ENCODE peak calls at places on chromosomes 4 and X, in nine cellular contexts. One of them, this sample, is unnamed.

GRCh38 chrX:9555354-9555753 is 90.5 kb downstream of the TBL1X start:
- DNase-seq in A549: no peak
- DNase-seq in lower leg skin: no peak
- DNase-seq in cardiac fibroblast: peak
- DNase-seq in nephron progenitor cell: no peak
- DNase-seq in AG04450: no peak
- DNase-seq in glutamatergic neuron: no peak
- DNase-seq in astrocyte: no peak
- DNase-seq in left lung: no peak
- DNase-seq in this sample: no peak

GRCh38 chrX:5681159-5681558 is 547.5 kb downstream of the NLGN4X start:
- DNase-seq in A549: no peak
- DNase-seq in lower leg skin: no peak
- DNase-seq in cardiac fibroblast: no peak
- DNase-seq in nephron progenitor cell: no peak
- DNase-seq in AG04450: no peak
- DNase-seq in glutamatergic neuron: no peak
- DNase-seq in astrocyte: peak
- DNase-seq in left lung: no peak
- DNase-seq in this sample: no peak

GRCh38 chr4:37389967-37390580 is 145.5 kb downstream of the NWD2 start:
- DNase-seq in A549: peak
- DNase-seq in lower leg skin: no peak
- DNase-seq in cardiac fibroblast: peak
- DNase-seq in nephron progenitor cell: peak
- DNase-seq in AG04450: no peak
- DNase-seq in glutamatergic neuron: no peak
- DNase-seq in astrocyte: peak
- DNase-seq in left lung: no peak
- DNase-seq in this sample: no peak

GRCh38 chrX:95628796-95629195 is 1055.8 kb upstream of the DIAPH2 start:
- DNase-seq in A549: no peak
- DNase-seq in lower leg skin: no peak
- DNase-seq in cardiac fibroblast: no peak
- DNase-seq in nephron progenitor cell: no peak
- DNase-seq in AG04450: no peak
- DNase-seq in glutamatergic neuron: no peak
- DNase-seq in astrocyte: no peak
- DNase-seq in left lung: no peak
- DNase-seq in this sample: no peak

GRCh38 chr4:81486502-81486901 is 14.8 kb upstream of the RASGEF1B start:
- DNase-seq in A549: no peak
- DNase-seq in lower leg skin: no peak
- DNase-seq in cardiac fibroblast: no peak
- DNase-seq in nephron progenitor cell: no peak
- DNase-seq in AG04450: no peak
- DNase-seq in glutamatergic neuron: no peak
- DNase-seq in astrocyte: no peak
- DNase-seq in left lung: no peak
- DNase-seq in this sample: no peak

GRCh38 chr4:170395773-170396172 is 306.0 kb upstream of the AADAT start:
- DNase-seq in A549: no peak
- DNase-seq in lower leg skin: no peak
- DNase-seq in cardiac fibroblast: no peak
- DNase-seq in nephron progenitor cell: no peak
- DNase-seq in AG04450: no peak
- DNase-seq in glutamatergic neuron: no peak
- DNase-seq in astrocyte: no peak
- DNase-seq in left lung: no peak
- DNase-seq in this sample: no peak

GRCh38 chrX:1391370-1391706 is 575 bp downstream of the SLC25A6 start:
- DNase-seq in A549: peak
- DNase-seq in lower leg skin: peak
- DNase-seq in cardiac fibroblast: no peak
- DNase-seq in nephron progenitor cell: peak
- DNase-seq in AG04450: no peak
- DNase-seq in glutamatergic neuron: peak
- DNase-seq in astrocyte: no peak
- DNase-seq in left lung: no peak
- DNase-seq in this sample: peak

GRCh38 chr4:151486166-151486565 is 77.2 kb downstream of the FHIP1A start:
- DNase-seq in A549: no peak
- DNase-seq in lower leg skin: no peak
- DNase-seq in cardiac fibroblast: peak
- DNase-seq in nephron progenitor cell: no peak
- DNase-seq in AG04450: no peak
- DNase-seq in glutamatergic neuron: no peak
- DNase-seq in astrocyte: peak
- DNase-seq in left lung: no peak
- DNase-seq in this sample: no peak

GRCh38 chrX:139720979-139721378 is 13.0 kb upstream of the MCF2 start:
- DNase-seq in A549: no peak
- DNase-seq in lower leg skin: no peak
- DNase-seq in cardiac fibroblast: no peak
- DNase-seq in nephron progenitor cell: no peak
- DNase-seq in AG04450: no peak
- DNase-seq in glutamatergic neuron: no peak
- DNase-seq in astrocyte: no peak
- DNase-seq in left lung: no peak
- DNase-seq in this sample: no peak

GRCh38 chrX:118694628-118695027 is 32.8 kb upstream of the IL13RA1 start:
- DNase-seq in A549: no peak
- DNase-seq in lower leg skin: no peak
- DNase-seq in cardiac fibroblast: peak
- DNase-seq in nephron progenitor cell: no peak
- DNase-seq in AG04450: no peak
- DNase-seq in glutamatergic neuron: no peak
- DNase-seq in astrocyte: no peak
- DNase-seq in left lung: no peak
- DNase-seq in this sample: no peak

GRCh38 chr4:104490096-104490769 is 4.5 kb downstream of the CXXC4 start:
- DNase-seq in A549: peak
- DNase-seq in lower leg skin: no peak
- DNase-seq in cardiac fibroblast: no peak
- DNase-seq in nephron progenitor cell: no peak
- DNase-seq in AG04450: no peak
- DNase-seq in glutamatergic neuron: no peak
- DNase-seq in astrocyte: peak
- DNase-seq in left lung: peak
- DNase-seq in this sample: no peak

DNA sequence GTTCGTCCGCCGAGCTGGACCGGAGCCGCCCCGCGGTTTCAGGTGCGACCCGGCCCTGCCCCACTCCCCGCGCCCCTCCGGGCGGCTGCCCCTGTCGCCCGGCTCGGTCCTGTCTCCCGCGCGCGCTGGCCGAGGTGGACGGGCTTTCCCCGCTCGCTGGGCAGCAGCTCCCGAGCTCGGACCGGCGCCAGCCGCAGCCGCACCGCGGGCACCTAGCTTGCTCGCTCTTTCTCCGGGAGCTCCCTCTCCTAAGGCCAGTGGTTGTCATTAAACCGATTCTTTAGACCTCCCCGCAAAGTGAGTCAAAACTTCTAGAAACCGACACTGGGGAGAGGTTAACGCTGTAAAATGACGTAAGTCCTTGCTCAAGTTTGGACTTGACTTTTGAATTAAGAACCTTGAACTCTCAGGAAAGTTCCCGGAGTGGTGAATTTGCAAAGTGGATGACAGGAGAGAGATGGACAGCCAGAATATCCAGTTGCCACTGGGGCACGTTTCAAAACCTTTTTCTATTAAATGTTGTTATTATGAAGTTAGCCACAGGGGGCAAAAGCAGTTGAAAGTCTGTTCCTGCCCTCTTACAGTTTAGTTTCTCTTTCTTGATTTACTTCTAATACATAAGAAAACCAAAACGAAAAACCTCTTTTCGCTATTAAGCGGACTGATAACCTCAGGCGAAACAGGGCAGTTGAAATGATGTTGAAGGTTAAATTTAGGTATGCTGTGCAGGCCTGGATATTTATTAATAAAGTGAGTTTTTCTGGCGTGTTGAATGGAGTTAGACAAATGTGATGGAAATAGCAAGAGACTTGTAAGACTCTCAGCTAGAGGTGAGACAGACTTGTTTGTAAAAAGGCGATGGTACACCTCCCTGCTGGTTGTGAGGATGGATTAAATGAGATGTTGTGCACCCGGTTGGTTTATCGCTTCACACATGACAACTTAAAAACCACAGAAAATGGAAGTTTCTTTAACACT is 846 bp downstream of the PI4K2B start:
- DNase-seq in A549: peak
- DNase-seq in lower leg skin: peak
- DNase-seq in cardiac fibroblast: peak
- DNase-seq in nephron progenitor cell: peak
- DNase-seq in AG04450: peak
- DNase-seq in glutamatergic neuron: peak
- DNase-seq in astrocyte: peak
- DNase-seq in left lung: peak
- DNase-seq in this sample: peak
- TF ChIP-seq CTCF in A549: peak
- TF ChIP-seq CTCF in lower leg skin: no peak
- TF ChIP-seq CTCF in cardiac fibroblast: peak
- TF ChIP-seq CTCF in nephron progenitor cell: peak
- TF ChIP-seq CTCF in AG04450: peak
- TF ChIP-seq CTCF in glutamatergic neuron: peak
- TF ChIP-seq CTCF in astrocyte: peak
- TF ChIP-seq CTCF in left lung: no peak
- TF ChIP-seq CTCF in this sample: peak

GRCh38 chrX:70437921-70438665 is 6.5 kb upstream of the DLG3 start:
- DNase-seq in A549: no peak
- DNase-seq in lower leg skin: no peak
- DNase-seq in cardiac fibroblast: peak
- DNase-seq in nephron progenitor cell: no peak
- DNase-seq in AG04450: no peak
- DNase-seq in glutamatergic neuron: no peak
- DNase-seq in astrocyte: no peak
- DNase-seq in left lung: no peak
- DNase-seq in this sample: no peak

GRCh38 chrX:70434352-70434866 is 10.2 kb upstream of the DLG3 start:
- DNase-seq in A549: peak
- DNase-seq in lower leg skin: peak
- DNase-seq in cardiac fibroblast: peak
- DNase-seq in nephron progenitor cell: peak
- DNase-seq in AG04450: peak
- DNase-seq in glutamatergic neuron: peak
- DNase-seq in astrocyte: peak
- DNase-seq in left lung: peak
- DNase-seq in this sample: peak

GRCh38 chrX:70434914-70435586 is 9.6 kb upstream of the DLG3 start:
- DNase-seq in A549: no peak
- DNase-seq in lower leg skin: peak
- DNase-seq in cardiac fibroblast: peak
- DNase-seq in nephron progenitor cell: no peak
- DNase-seq in AG04450: no peak
- DNase-seq in glutamatergic neuron: no peak
- DNase-seq in astrocyte: peak
- DNase-seq in left lung: no peak
- DNase-seq in this sample: no peak

GRCh38 chrX:70437011-70437410 is 7.6 kb upstream of the DLG3 start:
- DNase-seq in A549: no peak
- DNase-seq in lower leg skin: no peak
- DNase-seq in cardiac fibroblast: peak
- DNase-seq in nephron progenitor cell: no peak
- DNase-seq in AG04450: no peak
- DNase-seq in glutamatergic neuron: no peak
- DNase-seq in astrocyte: no peak
- DNase-seq in left lung: no peak
- DNase-seq in this sample: no peak

GRCh38 chrX:70436380-70436779 is 8.3 kb upstream of the DLG3 start:
- DNase-seq in A549: no peak
- DNase-seq in lower leg skin: no peak
- DNase-seq in cardiac fibroblast: peak
- DNase-seq in nephron progenitor cell: peak
- DNase-seq in AG04450: no peak
- DNase-seq in glutamatergic neuron: peak
- DNase-seq in astrocyte: no peak
- DNase-seq in left lung: no peak
- DNase-seq in this sample: no peak
- TF ChIP-seq CTCF in A549: no peak
- TF ChIP-seq CTCF in lower leg skin: no peak
- TF ChIP-seq CTCF in cardiac fibroblast: peak
- TF ChIP-seq CTCF in nephron progenitor cell: peak
- TF ChIP-seq CTCF in AG04450: no peak
- TF ChIP-seq CTCF in glutamatergic neuron: no peak
- TF ChIP-seq CTCF in astrocyte: no peak
- TF ChIP-seq CTCF in left lung: no peak
- TF ChIP-seq CTCF in this sample: peak

DNA sequence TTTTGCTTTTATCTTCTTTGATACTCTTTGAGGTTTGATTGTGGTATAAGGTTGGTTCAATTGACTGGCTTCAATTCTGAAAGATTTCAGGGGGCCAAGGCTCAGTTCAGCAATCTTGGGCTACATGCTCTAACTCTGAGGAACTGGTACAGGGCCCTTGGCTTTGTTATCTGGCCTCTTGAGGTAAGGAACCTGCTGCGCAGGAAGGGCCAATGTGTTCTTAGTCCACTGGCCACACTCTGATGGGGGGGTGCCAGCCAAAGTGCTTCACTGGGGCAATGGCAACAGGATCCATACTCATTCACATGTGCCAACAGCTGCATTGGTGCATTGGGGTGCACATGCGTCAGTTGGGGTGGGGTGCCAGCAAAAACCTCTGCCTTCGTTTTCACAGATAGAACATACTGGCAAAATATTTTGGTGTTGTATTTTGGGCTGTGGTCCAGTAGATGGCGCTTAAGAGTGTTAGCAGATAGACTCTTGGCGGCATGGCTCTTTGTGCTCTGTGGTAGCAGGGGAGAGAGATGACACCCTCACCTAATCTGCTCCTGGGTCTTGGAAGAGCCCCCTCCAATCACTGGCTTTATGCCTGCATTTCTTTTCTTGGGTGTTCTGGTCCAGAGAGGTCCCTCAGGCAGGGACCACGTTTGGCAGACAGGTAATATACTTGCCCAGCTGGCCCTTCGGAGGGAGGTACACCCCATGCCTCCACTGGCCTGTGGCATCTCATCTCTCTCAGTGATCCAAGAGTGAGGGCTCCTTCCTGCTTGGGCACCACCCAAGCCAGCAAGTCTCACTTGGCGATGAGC is 42.9 kb downstream of the NDST3 start:
- DNase-seq in A549: peak
- DNase-seq in lower leg skin: no peak
- DNase-seq in cardiac fibroblast: peak
- DNase-seq in nephron progenitor cell: no peak
- DNase-seq in AG04450: no peak
- DNase-seq in glutamatergic neuron: no peak
- DNase-seq in astrocyte: peak
- DNase-seq in left lung: no peak
- DNase-seq in this sample: no peak
- TF ChIP-seq CTCF in A549: peak
- TF ChIP-seq CTCF in lower leg skin: no peak
- TF ChIP-seq CTCF in cardiac fibroblast: peak
- TF ChIP-seq CTCF in nephron progenitor cell: peak
- TF ChIP-seq CTCF in AG04450: peak
- TF ChIP-seq CTCF in glutamatergic neuron: peak
- TF ChIP-seq CTCF in astrocyte: peak
- TF ChIP-seq CTCF in left lung: no peak
- TF ChIP-seq CTCF in this sample: peak

DNA sequence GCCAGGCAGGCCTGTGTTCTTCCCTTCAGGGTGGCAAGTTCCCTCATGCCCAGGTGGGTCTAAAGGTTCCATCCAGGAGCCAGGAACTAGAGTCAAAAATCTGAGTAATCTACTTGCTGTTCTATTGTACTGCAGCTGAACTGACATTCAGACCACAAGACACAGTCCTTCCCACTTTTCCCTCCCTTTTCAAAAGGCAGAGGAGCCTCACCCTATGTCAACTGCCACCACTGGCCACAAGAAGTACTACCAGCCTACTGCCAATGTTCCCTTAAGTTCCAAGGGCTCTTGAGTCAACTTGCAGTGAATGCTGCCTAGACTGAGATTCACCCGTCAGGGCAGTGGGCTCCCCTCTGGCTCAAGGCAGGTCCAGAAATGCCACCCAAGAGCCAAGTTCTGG is 133.5 kb downstream of the FAM47B start:
- DNase-seq in A549: no peak
- DNase-seq in lower leg skin: no peak
- DNase-seq in cardiac fibroblast: no peak
- DNase-seq in nephron progenitor cell: no peak
- DNase-seq in AG04450: no peak
- DNase-seq in glutamatergic neuron: no peak
- DNase-seq in astrocyte: no peak
- DNase-seq in left lung: no peak
- DNase-seq in this sample: no peak
- TF ChIP-seq CTCF in A549: no peak
- TF ChIP-seq CTCF in lower leg skin: no peak
- TF ChIP-seq CTCF in cardiac fibroblast: no peak
- TF ChIP-seq CTCF in nephron progenitor cell: no peak
- TF ChIP-seq CTCF in AG04450: no peak
- TF ChIP-seq CTCF in glutamatergic neuron: no peak
- TF ChIP-seq CTCF in astrocyte: no peak
- TF ChIP-seq CTCF in left lung: no peak
- TF ChIP-seq CTCF in this sample: no peak

This sample was measured in progenitor cell of endocrine pancreas.